ENCODE peak calls at places on chromosome 19, in seven cellular contexts. One of them, this sample, is unnamed. For H3K9me3, the result is how much of the 10 kb centered on the place peaks cover.

GRCh38 chr19:18416778-18417249 is 2.4 kb upstream of the SSBP4 start:
- DNase-seq in thyroid gland: peak
- DNase-seq in pancreas: peak
- DNase-seq in esophagus squamous epithelium: no peak
- DNase-seq in left ventricle myocardium inferior: peak
- DNase-seq in CD4-positive, alpha-beta T cell: no peak
- DNase-seq in body of pancreas: peak
- DNase-seq in this sample: peak

GRCh38 chr19:2602391-2603181 is 99.9 kb downstream of the GNG7 start:
- DNase-seq in thyroid gland: peak
- DNase-seq in CD4-positive, alpha-beta T cell: no peak
- DNase-seq in esophagus squamous epithelium: no peak
- DNase-seq in pancreas: peak
- DNase-seq in left ventricle myocardium inferior: peak
- DNase-seq in body of pancreas: peak
- DNase-seq in this sample: no peak

GRCh38 chr19:38707512-38708114 is 36.7 kb downstream of the CAPN12 start:
- DNase-seq in thyroid gland: peak
- DNase-seq in pancreas: no peak
- DNase-seq in body of pancreas: peak
- DNase-seq in esophagus squamous epithelium: no peak
- DNase-seq in left ventricle myocardium inferior: peak
- DNase-seq in CD4-positive, alpha-beta T cell: no peak
- DNase-seq in this sample: peak

GRCh38 chr19:10471909-10472308 is 31.2 kb downstream of the KEAP1 start:
- DNase-seq in left ventricle myocardium inferior: no peak
- DNase-seq in CD4-positive, alpha-beta T cell: no peak
- DNase-seq in esophagus squamous epithelium: no peak
- DNase-seq in thyroid gland: no peak
- DNase-seq in pancreas: no peak
- DNase-seq in body of pancreas: no peak
- DNase-seq in this sample: no peak

GRCh38 chr19:16540948-16541347 is 1.3 kb downstream of the CHERP start:
- DNase-seq in pancreas: no peak
- DNase-seq in thyroid gland: no peak
- DNase-seq in left ventricle myocardium inferior: no peak
- DNase-seq in esophagus squamous epithelium: no peak
- DNase-seq in body of pancreas: no peak
- DNase-seq in CD4-positive, alpha-beta T cell: no peak
- DNase-seq in this sample: no peak

GRCh38 chr19:16111909-16112752 is 442 bp downstream of the RAB8A start:
- DNase-seq in pancreas: peak
- DNase-seq in body of pancreas: no peak
- DNase-seq in left ventricle myocardium inferior: no peak
- DNase-seq in thyroid gland: no peak
- DNase-seq in CD4-positive, alpha-beta T cell: no peak
- DNase-seq in esophagus squamous epithelium: no peak
- DNase-seq in this sample: peak

GRCh38 chr19:37999309-38000213 is 92.6 kb downstream of the SIPA1L3 start:
- DNase-seq in body of pancreas: no peak
- DNase-seq in esophagus squamous epithelium: no peak
- DNase-seq in left ventricle myocardium inferior: peak
- DNase-seq in CD4-positive, alpha-beta T cell: no peak
- DNase-seq in pancreas: no peak
- DNase-seq in thyroid gland: peak
- DNase-seq in this sample: peak

GRCh38 chr19:4904481-4904880 is 1.8 kb upstream of the ARRDC5 start:
- DNase-seq in body of pancreas: no peak
- DNase-seq in pancreas: no peak
- DNase-seq in CD4-positive, alpha-beta T cell: no peak
- DNase-seq in left ventricle myocardium inferior: no peak
- DNase-seq in esophagus squamous epithelium: no peak
- DNase-seq in thyroid gland: no peak
- DNase-seq in this sample: no peak

GRCh38 chr19:35363001-35363590 is 4.8 kb downstream of the FFAR3 start:
- DNase-seq in thyroid gland: no peak
- DNase-seq in left ventricle myocardium inferior: no peak
- DNase-seq in pancreas: no peak
- DNase-seq in CD4-positive, alpha-beta T cell: no peak
- DNase-seq in esophagus squamous epithelium: no peak
- DNase-seq in body of pancreas: no peak
- DNase-seq in this sample: no peak

GRCh38 chr19:45231891-45232290 is 13.3 kb downstream of the EXOC3L2 start:
- DNase-seq in body of pancreas: no peak
- DNase-seq in thyroid gland: no peak
- DNase-seq in pancreas: no peak
- DNase-seq in esophagus squamous epithelium: no peak
- DNase-seq in left ventricle myocardium inferior: no peak
- DNase-seq in CD4-positive, alpha-beta T cell: no peak
- DNase-seq in this sample: peak

GRCh38 chr19:34224996-34225658 is 29.2 kb upstream of the GARRE1 start:
- DNase-seq in left ventricle myocardium inferior: no peak
- DNase-seq in esophagus squamous epithelium: no peak
- DNase-seq in pancreas: no peak
- DNase-seq in thyroid gland: no peak
- DNase-seq in body of pancreas: no peak
- DNase-seq in CD4-positive, alpha-beta T cell: no peak
- DNase-seq in this sample: no peak

GRCh38 chr19:51002542-51003311 is 1.3 kb upstream of the KLK8 start:
- DNase-seq in thyroid gland: no peak
- DNase-seq in CD4-positive, alpha-beta T cell: no peak
- DNase-seq in left ventricle myocardium inferior: no peak
- DNase-seq in esophagus squamous epithelium: no peak
- DNase-seq in body of pancreas: no peak
- DNase-seq in pancreas: no peak
- DNase-seq in this sample: no peak

GRCh38 chr19:28956421-28956820 is 256.5 kb downstream of the UQCRFS1 start:
- DNase-seq in left ventricle myocardium inferior: no peak
- DNase-seq in thyroid gland: no peak
- DNase-seq in body of pancreas: no peak
- DNase-seq in CD4-positive, alpha-beta T cell: no peak
- DNase-seq in esophagus squamous epithelium: no peak
- DNase-seq in pancreas: no peak
- DNase-seq in this sample: no peak

GRCh38 chr19:6204212-6204611 is 68.7 kb downstream of the ACSBG2 start:
- DNase-seq in body of pancreas: no peak
- DNase-seq in left ventricle myocardium inferior: no peak
- DNase-seq in CD4-positive, alpha-beta T cell: no peak
- DNase-seq in pancreas: no peak
- DNase-seq in esophagus squamous epithelium: no peak
- DNase-seq in thyroid gland: no peak
- DNase-seq in this sample: no peak

GRCh38 chr19:42280761-42281174 is 11.7 kb downstream of the CIC start:
- DNase-seq in pancreas: no peak
- DNase-seq in esophagus squamous epithelium: no peak
- DNase-seq in body of pancreas: no peak
- DNase-seq in thyroid gland: no peak
- DNase-seq in left ventricle myocardium inferior: no peak
- DNase-seq in CD4-positive, alpha-beta T cell: no peak
- DNase-seq in this sample: peak

GRCh38 chr19:31548941-31549340 is 199.7 kb upstream of the TSHZ3 start:
- DNase-seq in left ventricle myocardium inferior: peak
- DNase-seq in body of pancreas: peak
- DNase-seq in thyroid gland: peak
- DNase-seq in esophagus squamous epithelium: no peak
- DNase-seq in CD4-positive, alpha-beta T cell: no peak
- DNase-seq in pancreas: no peak
- DNase-seq in this sample: peak

GRCh38 chr19:42081584-42082258 is 5.8 kb downstream of the ZNF574 start:
- DNase-seq in body of pancreas: no peak
- DNase-seq in esophagus squamous epithelium: no peak
- DNase-seq in CD4-positive, alpha-beta T cell: no peak
- DNase-seq in pancreas: no peak
- DNase-seq in left ventricle myocardium inferior: no peak
- DNase-seq in thyroid gland: no peak
- DNase-seq in this sample: no peak

GRCh38 chr19:13681509-13681908 is 82.8 kb upstream of the MRI1 start:
- DNase-seq in pancreas: no peak
- DNase-seq in body of pancreas: no peak
- DNase-seq in thyroid gland: no peak
- DNase-seq in left ventricle myocardium inferior: no peak
- DNase-seq in esophagus squamous epithelium: no peak
- DNase-seq in CD4-positive, alpha-beta T cell: no peak
- DNase-seq in this sample: no peak

GRCh38 chr19:13825489-13826475 is 30.5 kb downstream of the ZSWIM4 start:
- DNase-seq in pancreas: peak
- DNase-seq in thyroid gland: no peak
- DNase-seq in CD4-positive, alpha-beta T cell: no peak
- DNase-seq in esophagus squamous epithelium: no peak
- DNase-seq in body of pancreas: no peak
- DNase-seq in left ventricle myocardium inferior: no peak
- DNase-seq in this sample: no peak

GRCh38 chr19:16260160-16260793 is 62.6 kb downstream of the AP1M1 start:
- DNase-seq in CD4-positive, alpha-beta T cell: no peak
- DNase-seq in left ventricle myocardium inferior: no peak
- DNase-seq in esophagus squamous epithelium: no peak
- DNase-seq in pancreas: no peak
- DNase-seq in thyroid gland: no peak
- DNase-seq in body of pancreas: no peak
- DNase-seq in this sample: no peak

GRCh38 chr19:46812898-46813569 is 24.6 kb upstream of the SLC1A5 start:
- DNase-seq in CD4-positive, alpha-beta T cell: no peak
- DNase-seq in pancreas: no peak
- DNase-seq in body of pancreas: no peak
- DNase-seq in left ventricle myocardium inferior: peak
- DNase-seq in esophagus squamous epithelium: no peak
- DNase-seq in thyroid gland: peak
- DNase-seq in this sample: no peak

GRCh38 chr19:28737021-28737525 is 475.9 kb downstream of the UQCRFS1 start:
- DNase-seq in left ventricle myocardium inferior: no peak
- DNase-seq in thyroid gland: no peak
- DNase-seq in body of pancreas: no peak
- DNase-seq in pancreas: no peak
- DNase-seq in esophagus squamous epithelium: no peak
- DNase-seq in CD4-positive, alpha-beta T cell: no peak
- DNase-seq in this sample: no peak

GRCh38 chr19:43690444-43690843 is 20.5 kb upstream of the PLAUR start:
- DNase-seq in CD4-positive, alpha-beta T cell: no peak
- DNase-seq in body of pancreas: no peak
- DNase-seq in thyroid gland: no peak
- DNase-seq in esophagus squamous epithelium: no peak
- DNase-seq in pancreas: no peak
- DNase-seq in left ventricle myocardium inferior: no peak
- DNase-seq in this sample: no peak

GRCh38 chr19:7293795-7294570 is at the start of gene INSR:
- DNase-seq in thyroid gland: peak
- DNase-seq in CD4-positive, alpha-beta T cell: peak
- DNase-seq in esophagus squamous epithelium: peak
- DNase-seq in left ventricle myocardium inferior: peak
- DNase-seq in pancreas: peak
- DNase-seq in body of pancreas: peak
- DNase-seq in this sample: peak

GRCh38 chr19:7292352-7292949 is 1.8 kb downstream of the INSR start:
- DNase-seq in body of pancreas: no peak
- DNase-seq in esophagus squamous epithelium: no peak
- DNase-seq in thyroid gland: no peak
- DNase-seq in left ventricle myocardium inferior: no peak
- DNase-seq in pancreas: no peak
- DNase-seq in CD4-positive, alpha-beta T cell: no peak
- DNase-seq in this sample: no peak

GRCh38 chr19:7295912-7296486 is 1.8 kb upstream of the INSR start:
- DNase-seq in body of pancreas: no peak
- DNase-seq in esophagus squamous epithelium: no peak
- DNase-seq in CD4-positive, alpha-beta T cell: no peak
- DNase-seq in pancreas: no peak
- DNase-seq in left ventricle myocardium inferior: no peak
- DNase-seq in thyroid gland: no peak
- DNase-seq in this sample: no peak

GRCh38 chr19:7294571-7295212 is 478 bp upstream of the INSR start:
- DNase-seq in body of pancreas: peak
- DNase-seq in thyroid gland: peak
- DNase-seq in esophagus squamous epithelium: no peak
- DNase-seq in pancreas: peak
- DNase-seq in left ventricle myocardium inferior: peak
- DNase-seq in CD4-positive, alpha-beta T cell: no peak
- DNase-seq in this sample: peak

GRCh38 chr19:7292950-7293794 is 1.0 kb downstream of the INSR start:
- DNase-seq in left ventricle myocardium inferior: peak
- DNase-seq in esophagus squamous epithelium: no peak
- DNase-seq in pancreas: peak
- DNase-seq in thyroid gland: peak
- DNase-seq in CD4-positive, alpha-beta T cell: no peak
- DNase-seq in body of pancreas: peak
- DNase-seq in this sample: peak
- H3K9me3 ChIP-seq in left ventricle myocardium inferior: under half
- H3K9me3 ChIP-seq in esophagus squamous epithelium: under half
- H3K9me3 ChIP-seq in pancreas: under half
- H3K9me3 ChIP-seq in thyroid gland: under half
- H3K9me3 ChIP-seq in CD4-positive, alpha-beta T cell: under half
- H3K9me3 ChIP-seq in body of pancreas: under half
- H3K9me3 ChIP-seq in this sample: under half

DNA sequence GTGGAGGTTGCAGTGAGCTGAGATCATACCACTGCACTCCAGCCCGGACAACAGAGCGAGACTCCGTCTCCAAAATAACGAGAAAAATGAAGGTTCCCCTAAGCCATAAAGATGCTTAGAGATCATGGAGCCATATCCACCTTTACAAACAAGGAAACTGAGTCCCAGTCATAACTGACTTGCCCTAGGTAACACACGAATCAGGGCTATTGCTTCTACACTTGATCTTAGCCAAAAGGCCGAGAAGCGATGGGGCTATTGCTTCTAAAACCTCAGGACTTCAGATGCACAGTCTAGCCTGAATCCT is 3.2 kb downstream of the DBP start:
- DNase-seq in CD4-positive, alpha-beta T cell: no peak
- DNase-seq in left ventricle myocardium inferior: no peak
- DNase-seq in thyroid gland: no peak
- DNase-seq in pancreas: no peak
- DNase-seq in body of pancreas: no peak
- DNase-seq in esophagus squamous epithelium: no peak
- DNase-seq in this sample: peak
- H3K27ac ChIP-seq in CD4-positive, alpha-beta T cell: peak
- H3K27ac ChIP-seq in left ventricle myocardium inferior: peak
- H3K27ac ChIP-seq in thyroid gland: peak
- H3K27ac ChIP-seq in pancreas: peak
- H3K27ac ChIP-seq in body of pancreas: peak
- H3K27ac ChIP-seq in esophagus squamous epithelium: peak
- H3K27ac ChIP-seq in this sample: peak

GRCh38 chr19:55528030-55528801 is 8.7 kb downstream of the SBK2 start:
- DNase-seq in CD4-positive, alpha-beta T cell: no peak
- DNase-seq in thyroid gland: no peak
- DNase-seq in left ventricle myocardium inferior: no peak
- DNase-seq in pancreas: no peak
- DNase-seq in esophagus squamous epithelium: no peak
- DNase-seq in body of pancreas: no peak
- DNase-seq in this sample: no peak
- TF ChIP-seq CTCF in CD4-positive, alpha-beta T cell: no peak
- TF ChIP-seq CTCF in thyroid gland: no peak
- TF ChIP-seq CTCF in left ventricle myocardium inferior: no peak
- TF ChIP-seq CTCF in pancreas: no peak
- TF ChIP-seq CTCF in esophagus squamous epithelium: no peak
- TF ChIP-seq CTCF in body of pancreas: no peak
- TF ChIP-seq CTCF in this sample: no peak

DNA sequence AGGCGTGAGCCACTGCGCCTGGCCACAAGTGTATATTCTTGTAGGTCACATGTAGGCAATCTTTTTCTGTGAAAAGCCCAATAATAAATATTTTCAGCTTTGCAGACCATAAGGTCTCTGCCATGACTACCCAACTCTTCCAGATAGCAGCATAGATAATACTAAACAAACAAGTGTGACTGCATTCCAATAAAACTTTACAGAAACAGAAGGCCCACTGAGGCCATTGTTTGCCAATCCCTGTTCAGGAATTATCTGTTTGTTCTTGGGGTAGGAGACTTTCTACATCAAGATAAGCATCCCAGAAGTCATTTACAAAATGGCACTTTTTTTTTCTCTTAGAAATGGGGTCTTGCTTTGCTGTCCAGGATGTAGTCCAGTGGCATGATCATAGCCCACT is 2.8 kb upstream of the ZNF329 start:
- DNase-seq in CD4-positive, alpha-beta T cell: no peak
- DNase-seq in thyroid gland: no peak
- DNase-seq in pancreas: no peak
- DNase-seq in esophagus squamous epithelium: no peak
- DNase-seq in left ventricle myocardium inferior: no peak
- DNase-seq in body of pancreas: no peak
- DNase-seq in this sample: no peak
- H3K9me3 ChIP-seq in CD4-positive, alpha-beta T cell: under half
- H3K9me3 ChIP-seq in thyroid gland: under half
- H3K9me3 ChIP-seq in pancreas: under half
- H3K9me3 ChIP-seq in esophagus squamous epithelium: under half
- H3K9me3 ChIP-seq in left ventricle myocardium inferior: under half
- H3K9me3 ChIP-seq in body of pancreas: under half
- H3K9me3 ChIP-seq in this sample: under half